ENCODE peak calls at places on chromosomes 7 and 10, in seven cellular contexts. D is GM10248; V is substantia nigra; C is activated T-helper 1 cell treated with anti-CD3 and anti-CD28 coated beads, Interleukin-12 subunit alpha, Interleukin-12 subunit beta, Interleukin-2, Interleukin-4 antibody, amounts not matched to agents 30 ng/mL and 10 ng/mL and 1 ng/mL, durations not matched to agents 14 hours and 24 hours and 36 hours; B is NB4; F is choroid plexus epithelial cell; H is activated naive CD8-positive, alpha-beta T cell treated with anti-CD3 and anti-CD28 coated beads, Interleukin-2, amount 10 ng/mL, durations not matched to agents 7 days and 5 days. X is an unnamed sample.

GRCh38 chr10:61901829-61902447 is 439 bp downstream of the ARID5B start:
- DNase-seq in B (no peak), H (no peak), F (peak; percentile 48), D (no peak), C (no peak), V (no peak), X (no peak)

GRCh38 chr7:82549616-82550285 is 106.2 kb upstream of the CACNA2D1 start:
- DNase-seq in C (no peak), H (no peak), V (no peak), F (no peak), D (no peak), B (no peak), X (no peak)

GRCh38 chr7:37354661-37355131 is 94.0 kb downstream of the ELMO1 start:
- DNase-seq in F (peak; percentile 30), C (peak; percentile 36), B (peak; percentile 84), V (peak; percentile 34), D (no peak), H (no peak), X (no peak)

GRCh38 chr10:3452234-3452633 is 279.7 kb upstream of the PITRM1 start:
- DNase-seq in D (no peak), F (peak; percentile 96), B (no peak), C (no peak), V (no peak), H (no peak), X (no peak)

GRCh38 chr10:118669020-118669766 is 73.7 kb upstream of the PRLHR start:
- DNase-seq in C (no peak), B (peak; percentile 66), H (no peak), F (peak; percentile 47), D (peak; percentile 35), V (peak; percentile 42), X (no peak)

GRCh38 chr10:122475130-122475529 is 13.8 kb downstream of the HTRA1 start:
- DNase-seq in D (no peak), F (no peak), C (no peak), H (no peak), B (no peak), V (peak; percentile 66), X (no peak)

GRCh38 chr7:80941206-80941758 is 22.4 kb upstream of the SEMA3C start:
- DNase-seq in C (no peak), F (peak; percentile 91), D (no peak), V (no peak), H (no peak), B (no peak), X (no peak)

GRCh38 chr7:27723086-27723485 is 16.9 kb upstream of the TAX1BP1 start:
- DNase-seq in V (peak; percentile 7), C (no peak), B (peak; percentile 57), F (peak; percentile 13), D (no peak), H (no peak), X (peak; percentile 44)

GRCh38 chr7:95267754-95268153 is 56.6 kb downstream of the PON1 start:
- DNase-seq in F (no peak), D (no peak), V (no peak), H (no peak), C (no peak), B (no peak), X (no peak)

GRCh38 chr7:47484457-47484856 is 97.5 kb downstream of the TNS3 start:
- DNase-seq in C (no peak), V (no peak), D (no peak), F (no peak), H (no peak), B (no peak), X (no peak)

GRCh38 chr10:70748801-70749573 is 36.2 kb downstream of the TBATA start:
- DNase-seq in H (no peak), F (no peak), V (no peak), C (no peak), D (no peak), B (no peak), X (peak; percentile 25)

GRCh38 chr10:101219137-101219945 is 9.9 kb downstream of the LBX1 start:
- DNase-seq in F (no peak), C (no peak), B (no peak), D (no peak), V (no peak), H (no peak), X (no peak)

GRCh38 chr7:96636342-96636865 is 73.2 kb downstream of the SEM1 start:
- DNase-seq in D (no peak), H (no peak), B (no peak), C (no peak), F (no peak), V (no peak), X (no peak)

GRCh38 chr10:125079091-125079600 is 81.2 kb downstream of the CTBP2 start:
- DNase-seq in V (no peak), F (no peak), B (no peak), D (no peak), C (no peak), H (no peak), X (no peak)

GRCh38 chr7:105439174-105439893 is 50.6 kb upstream of the SRPK2 start:
- DNase-seq in D (no peak), B (peak; percentile 30), V (no peak), F (peak; percentile 48), H (no peak), C (no peak), X (no peak)

GRCh38 chr10:96830511-96831199 is 1.4 kb upstream of the LCOR start:
- DNase-seq in B (peak; percentile 83), V (peak; percentile 23), C (peak; percentile 75), D (peak; percentile 68), H (peak; percentile 63), F (peak; percentile 83), X (peak; percentile 47)

GRCh38 chr10:14036233-14036632 is 294.5 kb downstream of the FRMD4A start:
- DNase-seq in H (no peak), D (no peak), B (no peak), F (peak; percentile 17), V (no peak), C (no peak), X (no peak)

GRCh38 chr7:32531402-32531801 is 36.1 kb downstream of the AVL9 start:
- DNase-seq in C (no peak), V (no peak), F (no peak), H (no peak), B (no peak), D (no peak), X (no peak)

GRCh38 chr10:6504296-6504695 is 75.8 kb downstream of the PRKCQ start:
- DNase-seq in F (no peak), C (no peak), H (no peak), D (no peak), V (no peak), B (no peak), X (no peak)

GRCh38 chr10:90779573-90779972 is 78.3 kb downstream of the HTR7 start:
- DNase-seq in B (peak; percentile 46), V (no peak), D (no peak), C (no peak), F (peak; percentile 34), H (no peak), X (no peak)

GRCh38 chr7:112059675-112060074 is 146.5 kb downstream of the DOCK4 start:
- DNase-seq in D (no peak), C (no peak), V (no peak), F (no peak), H (no peak), B (no peak), X (no peak)

GRCh38 chr7:23242935-23243334 is 3.6 kb upstream of the GPNMB start:
- DNase-seq in D (no peak), V (no peak), C (no peak), F (no peak), H (no peak), B (no peak), X (no peak)

GRCh38 chr10:27618906-27619305 is 114.8 kb downstream of the RAB18 start:
- DNase-seq in F (no peak), B (no peak), H (no peak), V (no peak), C (no peak), D (no peak), X (no peak)

GRCh38 chr7:3092468-3092867 is 48.8 kb upstream of the CARD11 start:
- DNase-seq in H (peak; percentile 77), V (peak; percentile 13), F (peak; percentile 57), D (peak; percentile 77), B (peak; percentile 73), C (peak; percentile 74), X (no peak)

GRCh38 chr10:102120987-102121738 is 995 bp upstream of the LDB1 start:
- DNase-seq in F (peak; percentile 96), B (no peak), H (no peak), C (no peak), V (peak; percentile 49), D (no peak), X (peak; percentile 31)

GRCh38 chr10:43032613-43033012 is 44.3 kb upstream of the RET start:
- DNase-seq in V (no peak), B (no peak), F (no peak), C (no peak), D (no peak), H (no peak), X (no peak)

GRCh38 chr7:130430841-130431713 is 9.7 kb downstream of the CEP41 start:
- DNase-seq in D (no peak), H (no peak), F (peak; percentile 94), C (no peak), V (no peak), B (peak; percentile 70), X (no peak)

GRCh38 chr7:3899559-3899991 is 598.5 kb downstream of the SDK1 start:
- DNase-seq in B (no peak), F (peak; percentile 13), C (no peak), V (no peak), H (no peak), D (no peak), X (no peak)

GRCh38 chr10:98268694-98269386 is 846 bp upstream of the LOXL4 start:
- DNase-seq in H (no peak), V (no peak), C (no peak), B (no peak), D (peak; percentile 45), F (peak; percentile 19), X (no peak)

GRCh38 chr10:43225787-43226153 is 41.1 kb downstream of the RASGEF1A start:
- DNase-seq in C (no peak), F (no peak), V (peak; percentile 46), B (no peak), D (no peak), H (peak; percentile 26), X (no peak)